ENCODE peak calls at places on chromosomes 5 and 9, in ten cellular contexts. N, F, R, L, S, B, K, Y, E and U are unnamed samples.

GRCh38 chr5:179334017-179334765 is 11.1 kb downstream of the ADAMTS2 start:
- DNase-seq in F (no peak), R (no peak), S (no peak), N (no peak), K (no peak), B (no peak), L (no peak), Y (no peak), E (no peak), U (no peak)

GRCh38 chr9:10438955-10439354 is 173.8 kb downstream of the PTPRD start:
- DNase-seq in B (no peak), N (no peak), Y (no peak), R (no peak), K (no peak), F (no peak), L (no peak), E (no peak), S (no peak), U (no peak)

GRCh38 chr5:155700333-155700732 is 626.6 kb upstream of the SGCD start:
- DNase-seq in Y (no peak), E (no peak), N (peak; percentile 10), F (no peak), R (no peak), S (no peak), L (no peak), B (no peak), K (no peak), U (peak; percentile 25)

GRCh38 chr9:33048054-33048465 is 23.0 kb downstream of the DNAJA1 start:
- DNase-seq in L (no peak), S (no peak), F (no peak), E (no peak), N (peak; percentile 8), Y (no peak), R (no peak), K (no peak), B (no peak), U (no peak)

GRCh38 chr5:145787001-145787400 is 48.1 kb downstream of the PRELID2 start:
- DNase-seq in F (no peak), Y (no peak), K (no peak), S (no peak), L (no peak), B (peak; percentile 45), N (no peak), E (peak; percentile 68), R (no peak), U (no peak)

GRCh38 chr5:178625679-178626483 is 969 bp downstream of the CLK4 start:
- DNase-seq in K (no peak), N (no peak), L (no peak), S (no peak), F (no peak), Y (peak; percentile 10), B (peak; percentile 70), R (no peak), E (peak; percentile 59), U (no peak)

GRCh38 chr9:117095116-117095515 is 319.7 kb downstream of the ASTN2 start:
- DNase-seq in E (no peak), Y (no peak), S (no peak), B (no peak), N (no peak), F (no peak), K (no peak), R (no peak), L (no peak), U (no peak)

GRCh38 chr5:53478411-53479044 is 1.9 kb upstream of the FST start:
- DNase-seq in E (peak; percentile 72), Y (no peak), S (peak; percentile 38), K (peak; percentile 20), N (peak; percentile 71), L (no peak), B (peak; percentile 66), F (peak; percentile 22), R (no peak), U (peak; percentile 65)

GRCh38 chr9:92728831-92729734 is 35.5 kb downstream of the BICD2 start:
- DNase-seq in Y (no peak), L (no peak), S (no peak), R (no peak), N (no peak), B (peak; percentile 38), E (peak; percentile 37), F (no peak), K (no peak), U (peak; percentile 28)

GRCh38 chr9:109640232-109641078 is 139.5 kb upstream of the PALM2AKAP2 start:
- DNase-seq in S (peak; percentile 9), E (peak; percentile 18), F (peak; percentile 72), Y (no peak), K (peak; percentile 61), B (peak; percentile 43), N (peak; percentile 60), L (no peak), R (peak; percentile 55), U (peak; percentile 92)

GRCh38 chr5:141934099-141934844 is 10.6 kb downstream of the DELE1 start:
- DNase-seq in L (no peak), N (no peak), E (no peak), B (peak; percentile 26), K (peak; percentile 53), S (no peak), R (no peak), F (no peak), Y (no peak), U (no peak)

GRCh38 chr5:76269259-76269958 is 133.7 kb upstream of the IQGAP2 start:
- DNase-seq in K (no peak), B (no peak), L (no peak), R (no peak), N (no peak), Y (no peak), S (no peak), F (no peak), E (no peak), U (no peak)

GRCh38 chr9:21015122-21015815 is 16.2 kb downstream of the HACD4 start:
- DNase-seq in N (no peak), B (no peak), Y (no peak), E (peak; percentile 26), K (no peak), L (no peak), S (no peak), F (no peak), R (peak; percentile 26), U (no peak)

GRCh38 chr9:19108038-19108437 is 5.3 kb upstream of the HAUS6 start:
- DNase-seq in K (no peak), N (no peak), R (no peak), F (no peak), E (no peak), L (no peak), S (no peak), B (no peak), Y (no peak), U (no peak)

GRCh38 chr5:132428147-132428482 is 58.6 kb downstream of the SLC22A5 start:
- DNase-seq in K (no peak), E (no peak), L (no peak), B (no peak), Y (no peak), F (no peak), S (no peak), R (no peak), N (no peak), U (no peak)
- H3K4me3 ChIP-seq in K (no peak overlapping the region), E (no peak overlapping the region), L (no peak overlapping the region), B (no peak overlapping the region), Y (no peak overlapping the region), F (no peak overlapping the region), S (no peak overlapping the region), R (no peak overlapping the region), N (no peak overlapping the region), U (no peak overlapping the region)

GRCh38 chr9:94860678-94861588 is 134.4 kb downstream of the AOPEP start:
- DNase-seq in F (no peak), L (peak; percentile 75), Y (peak; percentile 76), S (no peak), E (peak; percentile 74), N (no peak), R (peak; percentile 92), K (no peak), B (peak; percentile 72), U (peak; percentile 98)
- H3K4me3 ChIP-seq in F (no peak overlapping the region), L (no peak overlapping the region), Y (peak overlapping the region; percentile 25), S (no peak overlapping the region), E (no peak overlapping the region), N (no peak overlapping the region), R (no peak overlapping the region), K (no peak overlapping the region), B (no peak overlapping the region), U (no peak overlapping the region)

GRCh38 chr9:128416014-128416413 is 4.6 kb upstream of the CERCAM start:
- DNase-seq in E (no peak), S (peak; percentile 59), R (no peak), K (no peak), N (no peak), Y (no peak), B (no peak), F (peak; percentile 74), L (no peak), U (no peak)

GRCh38 chr9:128419061-128419925 is 1.4 kb upstream of the CERCAM start:
- DNase-seq in F (peak; percentile 24), K (no peak), L (no peak), S (no peak), E (peak; percentile 52), N (peak; percentile 42), B (peak; percentile 68), Y (no peak), R (no peak), U (peak; percentile 92)

GRCh38 chr9:128414461-128414860 is 6.2 kb upstream of the CERCAM start:
- DNase-seq in B (no peak), E (no peak), F (no peak), Y (no peak), L (no peak), N (peak; percentile 10), S (no peak), R (no peak), K (no peak), U (no peak)

GRCh38 chr9:128415222-128415621 is 5.4 kb upstream of the CERCAM start:
- DNase-seq in B (no peak), E (no peak), L (no peak), R (no peak), S (no peak), K (no peak), Y (no peak), F (no peak), N (no peak), U (no peak)

DNA sequence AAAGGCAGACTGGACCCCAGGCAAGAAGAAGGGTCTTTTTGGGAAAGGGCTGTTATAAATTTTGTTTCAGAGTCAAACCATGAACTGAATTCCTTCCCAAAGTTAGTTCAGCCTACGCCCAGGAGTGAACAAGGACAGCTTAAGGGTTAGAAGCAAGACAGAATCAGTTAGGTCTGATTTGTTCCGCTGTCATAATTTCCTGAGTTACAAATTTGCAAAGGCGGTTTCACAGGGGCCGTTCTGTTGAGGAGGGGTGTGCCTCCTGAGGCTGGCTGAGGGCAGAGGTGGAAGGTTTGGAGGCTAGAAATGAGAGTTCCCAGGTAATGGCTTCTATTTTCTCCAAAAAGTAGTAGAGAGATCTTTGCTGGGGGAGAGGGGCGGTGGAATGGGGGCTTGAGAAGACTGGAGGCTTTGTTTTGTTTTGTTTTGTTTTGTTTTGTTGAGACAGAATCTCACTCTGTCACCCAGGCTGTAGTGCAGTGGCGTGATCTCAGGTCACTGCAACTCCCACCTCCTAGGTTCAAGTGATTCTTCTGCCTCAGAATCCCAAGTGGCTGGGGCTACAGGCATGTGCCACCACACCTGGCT is 4.1 kb upstream of the CERCAM start:
- DNase-seq in R (no peak), E (no peak), Y (no peak), N (no peak), K (no peak), S (no peak), L (no peak), F (no peak), B (no peak), U (no peak)
- H3K4me3 ChIP-seq in R (no peak overlapping the region), E (no peak overlapping the region), Y (no peak overlapping the region), N (no peak overlapping the region), K (no peak overlapping the region), S (no peak overlapping the region), L (no peak overlapping the region), F (no peak overlapping the region), B (no peak overlapping the region), U (peak overlapping the region; percentile 9)

GRCh38 chr9:84620338-84620737 is 49.2 kb upstream of the NTRK2 start:
- DNase-seq in Y (no peak), N (peak; percentile 27), R (no peak), B (no peak), S (no peak), E (no peak), F (peak; percentile 15), K (no peak), L (no peak), U (no peak)
- H3K4me3 ChIP-seq in Y (no peak overlapping the region), N (no peak overlapping the region), R (no peak overlapping the region), B (no peak overlapping the region), S (no peak overlapping the region), E (no peak overlapping the region), F (no peak overlapping the region), K (no peak overlapping the region), L (no peak overlapping the region), U (no peak overlapping the region)